ENCODE peak calls at places on chromosomes 13 and 19, in six cellular contexts. One of them, this sample, is unnamed. For H3K4me1 and H3K36me3, the result is how much of the 10 kb centered on the place peaks cover.

GRCh38 chr19:32201211-32201610 is 144.2 kb upstream of the ZNF507 start:
- DNase-seq in neuronal stem cell: no peak
- DNase-seq in effector memory CD4-positive, alpha-beta T cell: no peak
- DNase-seq in tibial nerve: no peak
- DNase-seq in fibroblast of lung: no peak
- DNase-seq in CD4-positive, CD25-positive, alpha-beta regulatory T cell: no peak
- DNase-seq in this sample: no peak

GRCh38 chr13:44578064-44578394 is 1.9 kb upstream of the TSC22D1 start:
- DNase-seq in neuronal stem cell: no peak
- DNase-seq in effector memory CD4-positive, alpha-beta T cell: no peak
- DNase-seq in tibial nerve: no peak
- DNase-seq in fibroblast of lung: peak
- DNase-seq in CD4-positive, CD25-positive, alpha-beta regulatory T cell: no peak
- DNase-seq in this sample: no peak

GRCh38 chr13:63455938-63456337 is 2040.3 kb upstream of the PCDH20 start:
- DNase-seq in neuronal stem cell: no peak
- DNase-seq in effector memory CD4-positive, alpha-beta T cell: no peak
- DNase-seq in tibial nerve: no peak
- DNase-seq in fibroblast of lung: no peak
- DNase-seq in CD4-positive, CD25-positive, alpha-beta regulatory T cell: no peak
- DNase-seq in this sample: no peak

GRCh38 chr19:1254081-1254527 is 5.7 kb downstream of the MIDN start:
- DNase-seq in neuronal stem cell: no peak
- DNase-seq in effector memory CD4-positive, alpha-beta T cell: no peak
- DNase-seq in tibial nerve: no peak
- DNase-seq in fibroblast of lung: no peak
- DNase-seq in CD4-positive, CD25-positive, alpha-beta regulatory T cell: no peak
- DNase-seq in this sample: no peak

GRCh38 chr13:100887729-100888151 is 213.1 kb upstream of the TMTC4 start:
- DNase-seq in neuronal stem cell: no peak
- DNase-seq in effector memory CD4-positive, alpha-beta T cell: no peak
- DNase-seq in tibial nerve: no peak
- DNase-seq in fibroblast of lung: peak
- DNase-seq in CD4-positive, CD25-positive, alpha-beta regulatory T cell: no peak
- DNase-seq in this sample: no peak

GRCh38 chr13:33940898-33941297 is 122.9 kb downstream of the RFC3 start:
- DNase-seq in neuronal stem cell: peak
- DNase-seq in effector memory CD4-positive, alpha-beta T cell: no peak
- DNase-seq in tibial nerve: no peak
- DNase-seq in fibroblast of lung: no peak
- DNase-seq in CD4-positive, CD25-positive, alpha-beta regulatory T cell: no peak
- DNase-seq in this sample: no peak

GRCh38 chr13:112984954-112985802 is 16.2 kb downstream of the MCF2L start:
- DNase-seq in neuronal stem cell: no peak
- DNase-seq in effector memory CD4-positive, alpha-beta T cell: no peak
- DNase-seq in tibial nerve: no peak
- DNase-seq in fibroblast of lung: no peak
- DNase-seq in CD4-positive, CD25-positive, alpha-beta regulatory T cell: no peak
- DNase-seq in this sample: no peak

GRCh38 chr19:2561895-2562294 is 86.0 kb downstream of the GADD45B start:
- DNase-seq in neuronal stem cell: no peak
- DNase-seq in effector memory CD4-positive, alpha-beta T cell: peak
- DNase-seq in tibial nerve: no peak
- DNase-seq in fibroblast of lung: no peak
- DNase-seq in CD4-positive, CD25-positive, alpha-beta regulatory T cell: peak
- DNase-seq in this sample: peak

GRCh38 chr13:30615851-30616311 is 1.8 kb upstream of the USPL1 start:
- DNase-seq in neuronal stem cell: no peak
- DNase-seq in effector memory CD4-positive, alpha-beta T cell: no peak
- DNase-seq in tibial nerve: no peak
- DNase-seq in fibroblast of lung: peak
- DNase-seq in CD4-positive, CD25-positive, alpha-beta regulatory T cell: peak
- DNase-seq in this sample: peak

GRCh38 chr19:45973564-45974338 is at the start of gene NOVA2:
- DNase-seq in neuronal stem cell: peak
- DNase-seq in effector memory CD4-positive, alpha-beta T cell: no peak
- DNase-seq in tibial nerve: no peak
- DNase-seq in fibroblast of lung: peak
- DNase-seq in CD4-positive, CD25-positive, alpha-beta regulatory T cell: peak
- DNase-seq in this sample: no peak

GRCh38 chr13:42047561-42048322 is 706 bp upstream of the DGKH start:
- DNase-seq in neuronal stem cell: peak
- DNase-seq in effector memory CD4-positive, alpha-beta T cell: no peak
- DNase-seq in tibial nerve: no peak
- DNase-seq in fibroblast of lung: peak
- DNase-seq in CD4-positive, CD25-positive, alpha-beta regulatory T cell: peak
- DNase-seq in this sample: no peak

GRCh38 chr19:37885392-37885791 is 21.0 kb downstream of the WDR87 start:
- DNase-seq in neuronal stem cell: no peak
- DNase-seq in effector memory CD4-positive, alpha-beta T cell: no peak
- DNase-seq in tibial nerve: no peak
- DNase-seq in fibroblast of lung: no peak
- DNase-seq in CD4-positive, CD25-positive, alpha-beta regulatory T cell: no peak
- DNase-seq in this sample: no peak

GRCh38 chr13:48950507-48950886 is 25.2 kb upstream of the FNDC3A start:
- DNase-seq in neuronal stem cell: no peak
- DNase-seq in effector memory CD4-positive, alpha-beta T cell: no peak
- DNase-seq in tibial nerve: no peak
- DNase-seq in fibroblast of lung: peak
- DNase-seq in CD4-positive, CD25-positive, alpha-beta regulatory T cell: no peak
- DNase-seq in this sample: no peak

GRCh38 chr13:114112826-114113322 is 19.5 kb downstream of the RASA3 start:
- DNase-seq in neuronal stem cell: no peak
- DNase-seq in effector memory CD4-positive, alpha-beta T cell: no peak
- DNase-seq in tibial nerve: peak
- DNase-seq in fibroblast of lung: no peak
- DNase-seq in CD4-positive, CD25-positive, alpha-beta regulatory T cell: no peak
- DNase-seq in this sample: no peak

GRCh38 chr19:19461306-19461670 is 54.1 kb downstream of the TSSK6 start:
- DNase-seq in neuronal stem cell: no peak
- DNase-seq in effector memory CD4-positive, alpha-beta T cell: no peak
- DNase-seq in tibial nerve: no peak
- DNase-seq in fibroblast of lung: no peak
- DNase-seq in CD4-positive, CD25-positive, alpha-beta regulatory T cell: no peak
- DNase-seq in this sample: no peak
- H3K4me1 ChIP-seq in neuronal stem cell: half or more
- H3K4me1 ChIP-seq in effector memory CD4-positive, alpha-beta T cell: half or more
- H3K4me1 ChIP-seq in tibial nerve: under half
- H3K4me1 ChIP-seq in fibroblast of lung: half or more
- H3K4me1 ChIP-seq in CD4-positive, CD25-positive, alpha-beta regulatory T cell: half or more
- H3K4me1 ChIP-seq in this sample: half or more

DNA sequence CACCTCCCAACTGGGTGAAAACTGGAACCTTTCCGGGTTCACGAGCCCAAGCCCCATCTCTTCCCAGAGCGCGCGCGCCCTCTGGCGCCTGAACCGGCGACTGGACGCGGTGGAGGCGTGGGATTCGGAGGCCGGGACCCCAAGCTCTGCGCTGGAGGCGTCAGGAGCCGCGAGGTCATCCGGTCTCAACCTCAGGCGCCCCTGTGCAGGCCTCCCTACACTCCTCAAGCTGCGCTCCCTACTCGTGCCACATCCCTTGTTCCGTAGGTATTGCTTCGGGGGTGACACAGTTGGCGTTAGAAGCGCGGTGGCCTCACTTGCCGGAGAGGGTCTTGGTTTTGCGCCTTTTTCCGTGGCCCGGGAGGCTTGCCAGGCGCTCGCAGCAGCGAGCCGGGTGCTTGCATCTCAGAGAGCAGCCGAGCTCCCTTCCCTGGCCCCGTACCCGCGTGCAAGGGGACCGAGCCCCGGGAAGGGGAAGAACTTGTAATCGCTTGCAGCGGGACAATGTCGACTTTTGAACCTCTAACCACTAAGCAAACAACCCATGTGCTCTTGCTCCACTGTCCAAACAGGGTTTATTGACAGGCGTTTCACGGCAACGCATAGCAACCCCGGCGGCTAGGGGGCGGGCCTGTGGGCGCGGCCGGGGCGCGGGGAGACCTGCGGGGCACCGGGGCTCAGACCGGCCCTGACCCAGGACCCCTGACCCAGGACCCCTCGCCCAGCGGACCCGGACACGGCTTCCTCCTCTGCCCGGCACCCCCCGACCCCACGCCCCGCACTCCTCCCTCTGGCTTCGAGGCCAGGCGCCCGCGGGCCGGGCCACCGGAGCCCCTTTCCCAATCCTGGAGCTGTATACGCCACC is 8.5 kb downstream of the CDX2 start:
- DNase-seq in neuronal stem cell: no peak
- DNase-seq in effector memory CD4-positive, alpha-beta T cell: no peak
- DNase-seq in tibial nerve: no peak
- DNase-seq in fibroblast of lung: peak
- DNase-seq in CD4-positive, CD25-positive, alpha-beta regulatory T cell: no peak
- DNase-seq in this sample: no peak
- H3K4me3 ChIP-seq in neuronal stem cell: no peak
- H3K4me3 ChIP-seq in effector memory CD4-positive, alpha-beta T cell: peak
- H3K4me3 ChIP-seq in tibial nerve: peak
- H3K4me3 ChIP-seq in fibroblast of lung: no peak
- H3K4me3 ChIP-seq in CD4-positive, CD25-positive, alpha-beta regulatory T cell: no peak
- H3K4me3 ChIP-seq in this sample: no peak

GRCh38 chr19:44661205-44661604 is 10.1 kb upstream of the CEACAM19 start:
- DNase-seq in neuronal stem cell: no peak
- DNase-seq in effector memory CD4-positive, alpha-beta T cell: no peak
- DNase-seq in tibial nerve: no peak
- DNase-seq in fibroblast of lung: no peak
- DNase-seq in CD4-positive, CD25-positive, alpha-beta regulatory T cell: no peak
- DNase-seq in this sample: no peak
- H3K36me3 ChIP-seq in neuronal stem cell: half or more
- H3K36me3 ChIP-seq in effector memory CD4-positive, alpha-beta T cell: under half
- H3K36me3 ChIP-seq in tibial nerve: half or more
- H3K36me3 ChIP-seq in fibroblast of lung: under half
- H3K36me3 ChIP-seq in CD4-positive, CD25-positive, alpha-beta regulatory T cell: under half
- H3K36me3 ChIP-seq in this sample: under half

GRCh38 chr19:13849991-13850909 is 26.7 kb upstream of the NANOS3 start:
- DNase-seq in neuronal stem cell: no peak
- DNase-seq in effector memory CD4-positive, alpha-beta T cell: peak
- DNase-seq in tibial nerve: peak
- DNase-seq in fibroblast of lung: peak
- DNase-seq in CD4-positive, CD25-positive, alpha-beta regulatory T cell: peak
- DNase-seq in this sample: peak
- H3K4me1 ChIP-seq in neuronal stem cell: under half
- H3K4me1 ChIP-seq in effector memory CD4-positive, alpha-beta T cell: under half
- H3K4me1 ChIP-seq in tibial nerve: under half
- H3K4me1 ChIP-seq in fibroblast of lung: under half
- H3K4me1 ChIP-seq in CD4-positive, CD25-positive, alpha-beta regulatory T cell: under half
- H3K4me1 ChIP-seq in this sample: under half

DNA sequence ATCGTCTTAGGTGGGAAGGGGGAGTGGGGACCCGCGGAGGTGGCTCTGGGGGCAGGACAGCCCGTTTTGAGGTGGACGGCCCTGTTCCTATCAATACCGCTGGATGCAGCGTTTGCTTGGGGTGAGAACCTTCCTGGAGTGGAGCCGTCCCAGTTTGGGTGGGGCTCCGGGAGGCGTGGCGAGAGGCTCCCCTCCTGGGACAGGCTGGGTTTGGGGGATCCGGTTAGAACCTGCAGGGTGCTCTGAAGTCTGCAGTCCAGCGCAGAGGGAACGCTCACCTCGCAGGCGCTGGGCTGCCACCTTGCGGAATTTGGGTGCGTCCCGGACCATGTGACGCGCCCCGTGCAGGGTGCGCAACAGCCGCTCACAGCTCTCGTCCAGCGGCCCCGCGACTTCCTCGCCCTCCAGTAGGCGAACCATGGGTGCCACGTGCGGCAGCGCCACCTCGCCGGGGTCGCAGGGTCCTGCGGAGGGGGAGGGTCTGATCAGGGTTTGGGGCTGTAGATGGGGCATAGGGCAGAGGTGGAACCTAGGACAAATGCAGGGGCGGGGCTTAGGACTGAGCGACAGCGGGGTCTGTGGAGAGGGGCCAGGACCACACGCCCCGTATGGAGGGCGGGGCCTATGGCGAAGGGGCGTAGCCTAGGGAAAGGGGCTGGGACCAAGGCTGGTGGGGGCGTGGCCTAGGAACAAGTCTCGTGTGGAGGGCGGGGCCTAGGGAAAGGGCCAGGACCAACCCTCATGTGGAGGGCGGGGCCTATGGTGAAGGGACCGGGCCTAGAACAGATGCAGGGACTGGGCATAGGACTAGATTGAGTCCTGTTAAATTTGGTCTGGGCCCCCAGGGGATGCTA is 13.8 kb downstream of the SH2D3A start:
- DNase-seq in neuronal stem cell: peak
- DNase-seq in effector memory CD4-positive, alpha-beta T cell: peak
- DNase-seq in tibial nerve: peak
- DNase-seq in fibroblast of lung: peak
- DNase-seq in CD4-positive, CD25-positive, alpha-beta regulatory T cell: peak
- DNase-seq in this sample: peak
- H3K4me3 ChIP-seq in neuronal stem cell: no peak
- H3K4me3 ChIP-seq in effector memory CD4-positive, alpha-beta T cell: peak
- H3K4me3 ChIP-seq in tibial nerve: peak
- H3K4me3 ChIP-seq in fibroblast of lung: no peak
- H3K4me3 ChIP-seq in CD4-positive, CD25-positive, alpha-beta regulatory T cell: no peak
- H3K4me3 ChIP-seq in this sample: peak

DNA sequence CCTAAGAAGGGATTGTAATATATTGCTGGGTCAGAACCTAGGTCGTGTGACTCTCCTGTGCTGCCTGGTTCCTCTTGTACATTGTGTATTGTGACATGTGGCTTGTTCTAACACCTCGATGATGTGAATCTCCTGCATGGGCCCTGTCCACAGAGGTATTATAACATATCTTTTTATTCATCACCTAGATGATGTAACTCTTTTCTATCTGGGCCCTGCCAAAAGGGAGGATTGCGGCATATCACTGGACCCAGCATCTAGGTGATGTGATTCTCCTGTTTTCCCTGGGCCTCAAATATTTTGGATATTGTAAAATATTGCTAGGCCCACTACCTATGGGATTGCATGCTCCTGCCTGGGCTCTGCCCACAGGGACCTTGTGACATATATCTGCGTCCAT is 33.4 kb upstream of the ZNF254 start:
- DNase-seq in neuronal stem cell: no peak
- DNase-seq in effector memory CD4-positive, alpha-beta T cell: no peak
- DNase-seq in tibial nerve: no peak
- DNase-seq in fibroblast of lung: no peak
- DNase-seq in CD4-positive, CD25-positive, alpha-beta regulatory T cell: no peak
- DNase-seq in this sample: no peak
- H3K36me3 ChIP-seq in neuronal stem cell: half or more
- H3K36me3 ChIP-seq in effector memory CD4-positive, alpha-beta T cell: half or more
- H3K36me3 ChIP-seq in tibial nerve: half or more
- H3K36me3 ChIP-seq in fibroblast of lung: under half
- H3K36me3 ChIP-seq in CD4-positive, CD25-positive, alpha-beta regulatory T cell: half or more
- H3K36me3 ChIP-seq in this sample: half or more

DNA sequence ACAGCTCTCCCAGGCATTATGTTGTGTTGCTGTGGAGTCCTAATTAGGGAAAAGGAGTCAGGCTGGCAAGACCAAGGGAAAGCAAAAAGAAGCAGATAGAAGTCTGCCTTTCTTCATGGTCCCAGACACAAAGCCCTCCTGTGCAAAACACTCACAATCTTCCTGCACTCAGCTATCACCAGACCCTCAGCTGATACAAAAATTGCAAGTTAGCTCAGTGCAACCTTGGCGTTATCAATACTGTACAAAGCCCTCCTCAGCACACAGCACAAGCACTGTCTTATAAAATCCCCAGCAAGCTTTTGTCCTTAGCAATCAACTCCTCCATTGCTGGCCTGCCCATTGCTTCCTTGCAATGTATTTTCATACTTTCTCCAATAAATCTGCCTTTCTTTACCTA is 3.2 kb downstream of the OR7C2 start:
- DNase-seq in neuronal stem cell: no peak
- DNase-seq in effector memory CD4-positive, alpha-beta T cell: no peak
- DNase-seq in tibial nerve: no peak
- DNase-seq in fibroblast of lung: no peak
- DNase-seq in CD4-positive, CD25-positive, alpha-beta regulatory T cell: no peak
- DNase-seq in this sample: no peak
- H3K4me1 ChIP-seq in neuronal stem cell: under half
- H3K4me1 ChIP-seq in effector memory CD4-positive, alpha-beta T cell: under half
- H3K4me1 ChIP-seq in tibial nerve: under half
- H3K4me1 ChIP-seq in fibroblast of lung: under half
- H3K4me1 ChIP-seq in CD4-positive, CD25-positive, alpha-beta regulatory T cell: under half
- H3K4me1 ChIP-seq in this sample: under half